ENCODE peak calls at places on chromosome 12, in six cellular contexts. Q is cardiac fibroblast; X is NCI-H2029; Z is activated CD4-positive, alpha-beta T cell treated with anti-CD3 and anti-CD28 coated beads, Interleukin-2, amount 10 ng/mL, durations not matched to agents 7 days and 5 days; W is stimulated activated effector memory CD8-positive, alpha-beta T cell treated with anti-CD3 and anti-CD28 coated beads, Interleukin-12 subunit alpha, Interleukin-12 subunit beta, amount 100 ng/mL, for 72 hours; F is GM20000. M is an unnamed sample.

GRCh38 chr12:130596241-130596640 is 119.9 kb downstream of the RIMBP2 start:
- DNase-seq in Q (no peak), X (no peak), Z (no peak), W (no peak), F (no peak), M (no peak)

GRCh38 chr12:27686147-27686546 is 10.1 kb upstream of the REP15 start:
- DNase-seq in Q (no peak), X (no peak), Z (no peak), W (no peak), F (no peak), M (no peak)

GRCh38 chr12:5588231-5588995 is 156.5 kb downstream of the NTF3 start:
- DNase-seq in Q (no peak), X (no peak), Z (no peak), W (no peak), F (no peak), M (no peak)

GRCh38 chr12:52494518-52494917 is 1.5 kb upstream of the KRT6A start:
- DNase-seq in Q (peak; percentile 92), X (no peak), Z (no peak), W (no peak), F (no peak), M (no peak)

GRCh38 chr12:121796855-121797751 is 3.6 kb upstream of the RHOF start:
- DNase-seq in Q (peak; percentile 90), X (peak; percentile 73), Z (no peak), W (no peak), F (no peak), M (no peak)

GRCh38 chr12:1034243-1034642 is 43.2 kb downstream of the ERC1 start:
- DNase-seq in Q (no peak), X (no peak), Z (no peak), W (no peak), F (no peak), M (no peak)

GRCh38 chr12:12456637-12457036 is 99.8 kb downstream of the BORCS5 start:
- DNase-seq in Q (peak; percentile 67), X (no peak), Z (no peak), W (no peak), F (no peak), M (no peak)

GRCh38 chr12:101027200-101027599 is 182.8 kb downstream of the SLC5A8 start:
- DNase-seq in Q (no peak), X (no peak), Z (no peak), W (no peak), F (no peak), M (no peak)

GRCh38 chr12:77189463-77189862 is 124.1 kb upstream of the E2F7 start:
- DNase-seq in Q (peak; percentile 37), X (no peak), Z (no peak), W (no peak), F (no peak), M (no peak)

GRCh38 chr12:104669057-104669770 is 212.5 kb downstream of the CHST11 start:
- DNase-seq in Q (peak; percentile 70), X (no peak), Z (no peak), W (no peak), F (no peak), M (no peak)

GRCh38 chr12:65596514-65597010 is 227.7 kb upstream of the HMGA2 start:
- DNase-seq in Q (peak; percentile 35), X (no peak), Z (no peak), W (no peak), F (no peak), M (no peak)

GRCh38 chr12:57135939-57136338 is 7.7 kb downstream of the LRP1 start:
- DNase-seq in Q (peak; percentile 91), X (no peak), Z (no peak), W (no peak), F (no peak), M (no peak)

GRCh38 chr12:122596838-122597237 is 69.8 kb downstream of the KNTC1 start:
- DNase-seq in Q (no peak), X (no peak), Z (no peak), W (no peak), F (no peak), M (no peak)

GRCh38 chr12:52184813-52185212 is 7.0 kb downstream of the KRT80 start:
- DNase-seq in Q (no peak), X (no peak), Z (no peak), W (no peak), F (no peak), M (no peak)

GRCh38 chr12:46005823-46006222 is 15.4 kb upstream of the SCAF11 start:
- DNase-seq in Q (no peak), X (no peak), Z (no peak), W (no peak), F (no peak), M (no peak)

GRCh38 chr12:77932216-77932615 is 101.5 kb downstream of the NAV3 start:
- DNase-seq in Q (no peak), X (no peak), Z (no peak), W (no peak), F (no peak), M (no peak)

GRCh38 chr12:13230500-13230899 is 34.0 kb downstream of the EMP1 start:
- DNase-seq in Q (no peak), X (no peak), Z (no peak), W (no peak), F (no peak), M (no peak)